ENCODE peak calls at places on chromosomes 4 and X, in four cellular contexts. Y, V, B and Z are unnamed samples.
A peak's percentile ranks its signal among the peaks of the same experiment; 100 is the strongest.

GRCh38 chr4:119536572-119537528 is 91.8 kb downstream of the PDE5A start:
- DNase-seq in V (no peak), B (no peak), Y (peak; percentile 45), Z (no peak)

GRCh38 chrX:41661366-41662095 is 27.2 kb upstream of the GPR34 start:
- DNase-seq in B (no peak), Y (peak; percentile 18), V (no peak), Z (no peak)

GRCh38 chr4:38837849-38838248 is 18.8 kb downstream of the TLR6 start:
- DNase-seq in B (no peak), V (no peak), Y (peak; percentile 48), Z (no peak)

GRCh38 chr4:85431881-85432280 is 43.1 kb upstream of the ARHGAP24 start:
- DNase-seq in B (no peak), V (no peak), Y (no peak), Z (no peak)

GRCh38 chr4:121675715-121676114 is 21.1 kb downstream of the ANXA5 start:
- DNase-seq in Y (no peak), V (no peak), B (no peak), Z (no peak)

GRCh38 chr4:80948995-80949394 is 81.5 kb upstream of the BMP3 start:
- DNase-seq in V (no peak), Y (no peak), B (no peak), Z (no peak)

GRCh38 chr4:75542824-75543223 is 13.0 kb upstream of the ODAPH start:
- DNase-seq in B (no peak), V (no peak), Y (peak; percentile 97), Z (no peak)

GRCh38 chr4:81891005-81891795 is 419.5 kb upstream of the RASGEF1B start:
- DNase-seq in B (no peak), Y (no peak), V (no peak), Z (no peak)

GRCh38 chrX:104254442-104255115 is at the start of gene ESX1:
- DNase-seq in V (no peak), B (no peak), Y (no peak), Z (peak; percentile 69)

GRCh38 chrX:65598559-65599147 is 64.1 kb upstream of the LAS1L start:
- DNase-seq in Y (no peak), B (no peak), V (no peak), Z (no peak)

GRCh38 chr4:167903291-167903721 is 189.0 kb upstream of the ANXA10 start:
- DNase-seq in V (no peak), B (no peak), Y (peak; percentile 82), Z (peak; percentile 6)

GRCh38 chr4:113008726-113009125 is 40.7 kb upstream of the ANK2 start:
- DNase-seq in B (peak; percentile 6), V (no peak), Y (no peak), Z (peak; percentile 46)

GRCh38 chr4:147731611-147732515 is at the start of gene ARHGAP10:
- DNase-seq in Y (peak; percentile 85), V (peak; percentile 24), B (peak; percentile 28), Z (peak; percentile 83)

GRCh38 chr4:182478475-182478874 is 235.3 kb downstream of the TENM3 start:
- DNase-seq in V (no peak), Y (peak; percentile 45), B (no peak), Z (peak; percentile 82)

GRCh38 chr4:138909605-138910004 is 106.0 kb upstream of the NOCT start:
- DNase-seq in V (no peak), Y (no peak), B (no peak), Z (peak; percentile 58)

GRCh38 chr4:151564321-151564720 is 155.3 kb downstream of the FHIP1A start:
- DNase-seq in Y (no peak), V (no peak), B (no peak), Z (no peak)

GRCh38 chrX:120367390-120368100 is 5.7 kb downstream of the ATP1B4 start:
- DNase-seq in V (no peak), B (no peak), Y (no peak), Z (no peak)

GRCh38 chr4:55255171-55255570 is 90.9 kb upstream of the SRD5A3 start:
- DNase-seq in B (no peak), V (no peak), Y (no peak), Z (no peak)

GRCh38 chr4:80307774-80308465 is 27.6 kb upstream of the CFAP299 start:
- DNase-seq in V (no peak), Y (peak; percentile 93), B (no peak), Z (peak; percentile 47)

GRCh38 chrX:2451456-2452316 is 49.1 kb downstream of the DHRSX start:
- DNase-seq in B (no peak), V (no peak), Y (peak; percentile 42), Z (no peak)

GRCh38 chrX:152941328-152942111 is 43.7 kb downstream of the ZNF185 start:
- DNase-seq in V (peak; percentile 81), Y (peak; percentile 84), B (peak; percentile 77), Z (peak; percentile 96)

GRCh38 chr4:103137446-103137827 is 37.8 kb upstream of the BDH2 start:
- DNase-seq in V (no peak), B (no peak), Y (peak; percentile 75), Z (no peak)